ENCODE peak calls at places on chromosomes 3 and 15, in seven cellular contexts. X is endothelial cell, J is lower lobe of right lung, V is BJ, I is nephron progenitor cell, R is GM23338, F is heart left ventricle. A is an unnamed sample.

GRCh38 chr3:59843816-59844215 is 794.0 kb upstream of the CFAP20DC start:
- DNase-seq in X (no peak), J (no peak), R (no peak), F (no peak), I (no peak), V (no peak), A (no peak)

GRCh38 chr3:156518726-156519125 is 36.2 kb downstream of the SSR3 start:
- DNase-seq in R (no peak), I (no peak), X (no peak), V (no peak), J (no peak), F (no peak), A (no peak)

GRCh38 chr15:73753250-73754130 is at the start of gene INSYN1:
- DNase-seq in X (peak), F (peak), I (peak), R (peak), J (no peak), V (no peak), A (no peak)

GRCh38 chr3:13332158-13332557 is 88.0 kb downstream of the NUP210 start:
- DNase-seq in J (no peak), R (no peak), V (no peak), F (no peak), I (no peak), X (no peak), A (peak)

GRCh38 chr3:29972594-29972993 is 633.8 kb upstream of the TGFBR2 start:
- DNase-seq in V (peak), I (no peak), F (no peak), J (no peak), R (peak), X (no peak), A (no peak)

GRCh38 chr15:23877502-23878412 is 190.7 kb upstream of the NDN start:
- DNase-seq in X (peak), R (peak), J (peak), I (peak), V (no peak), F (no peak), A (no peak)

GRCh38 chr3:38725726-38726410 is 76.4 kb upstream of the SCN5A start:
- DNase-seq in R (no peak), J (no peak), X (no peak), I (no peak), F (no peak), V (peak), A (no peak)

GRCh38 chr3:133753107-133753778 is 7.0 kb downstream of the TF start:
- DNase-seq in X (no peak), F (no peak), V (no peak), R (no peak), J (no peak), I (no peak), A (no peak)

GRCh38 chr3:43364926-43365325 is 78.6 kb downstream of the SNRK start:
- DNase-seq in V (no peak), F (no peak), R (no peak), J (no peak), X (no peak), I (no peak), A (no peak)

GRCh38 chr3:15443826-15444524 is 16.6 kb downstream of the EAF1 start:
- DNase-seq in I (no peak), R (no peak), V (no peak), X (no peak), F (no peak), J (no peak), A (no peak)

GRCh38 chr3:190543656-190544055 is 29.8 kb downstream of the IL1RAP start:
- DNase-seq in J (no peak), F (no peak), V (no peak), X (no peak), R (no peak), I (no peak), A (no peak)

GRCh38 chr15:74573987-74574386 is 33.0 kb downstream of the ARID3B start:
- DNase-seq in R (no peak), V (no peak), J (no peak), I (no peak), X (no peak), F (no peak), A (no peak)

GRCh38 chr3:171606151-171606751 is 146.0 kb upstream of the TNIK start:
- DNase-seq in X (no peak), V (no peak), F (no peak), R (no peak), I (no peak), J (no peak), A (no peak)

GRCh38 chr15:57592836-57593420 is 1.2 kb downstream of the MYZAP start:
- DNase-seq in X (no peak), I (no peak), V (no peak), F (no peak), R (no peak), J (no peak), A (no peak)

GRCh38 chr15:35038655-35039534 is 46.2 kb downstream of the NANOGP8 start:
- DNase-seq in F (no peak), R (no peak), V (peak), X (no peak), J (no peak), I (no peak), A (no peak)

GRCh38 chr15:63256433-63256884 is 20.9 kb upstream of the APH1B start:
- DNase-seq in J (no peak), I (no peak), V (no peak), R (peak), F (no peak), X (no peak), A (no peak)

GRCh38 chr3:38458796-38459498 is 5.3 kb downstream of the ACVR2B start:
- DNase-seq in J (peak), F (peak), X (no peak), I (no peak), V (no peak), R (no peak), A (no peak)

GRCh38 chr15:53416219-53416940 is 343.1 kb downstream of the WDR72 start:
- DNase-seq in R (no peak), I (no peak), F (no peak), V (no peak), X (no peak), J (no peak), A (no peak)

GRCh38 chr3:143433787-143434378 is 314.3 kb downstream of the CHST2 start:
- DNase-seq in J (no peak), I (no peak), F (no peak), V (no peak), R (peak), X (no peak), A (no peak)

GRCh38 chr3:8446845-8447244 is 54.8 kb upstream of the LMCD1 start:
- DNase-seq in J (no peak), I (no peak), R (no peak), X (no peak), V (no peak), F (no peak), A (no peak)

GRCh38 chr3:186154641-186155040 is 45.8 kb upstream of the ETV5 start:
- DNase-seq in F (no peak), R (no peak), V (no peak), X (no peak), I (no peak), J (no peak), A (no peak)

GRCh38 chr3:94285874-94286273 is 223.0 kb downstream of the NSUN3 start:
- DNase-seq in R (peak), V (no peak), X (no peak), F (no peak), I (no peak), J (no peak), A (no peak)

GRCh38 chr3:17585561-17586325 is 156.7 kb downstream of the TBC1D5 start:
- DNase-seq in J (no peak), R (no peak), V (no peak), F (no peak), I (no peak), X (no peak), A (no peak)

GRCh38 chr3:113606539-113607218 is 74.3 kb downstream of the SIDT1 start:
- DNase-seq in F (no peak), J (no peak), V (no peak), I (no peak), R (peak), X (no peak), A (peak)

GRCh38 chr3:49124991-49125670 is 4.5 kb upstream of the USP19 start:
- DNase-seq in X (no peak), R (peak), J (no peak), I (peak), V (no peak), F (peak), A (no peak)

GRCh38 chr3:170726976-170727661 is 141.2 kb upstream of the SLC7A14 start:
- DNase-seq in F (no peak), R (no peak), J (no peak), X (no peak), I (no peak), V (no peak), A (no peak)

GRCh38 chr3:97960561-97961275 is 11.5 kb downstream of the RIOX2 start:
- DNase-seq in I (no peak), J (no peak), F (no peak), V (no peak), R (no peak), X (no peak), A (no peak)

GRCh38 chr3:187878776-187879524 is 133.7 kb upstream of the BCL6 start:
- DNase-seq in I (no peak), F (no peak), J (no peak), V (no peak), X (no peak), R (no peak), A (no peak)

GRCh38 chr3:71308836-71309235 is 274.7 kb downstream of the FOXP1 start:
- DNase-seq in F (no peak), X (no peak), V (no peak), J (no peak), I (no peak), R (no peak), A (no peak)

GRCh38 chr3:38084019-38084968 is 45.3 kb downstream of the DLEC1 start:
- DNase-seq in F (no peak), I (peak), R (no peak), V (no peak), J (no peak), X (peak), A (peak)

GRCh38 chr3:115623414-115623868 is at the start of gene GAP43:
- DNase-seq in I (peak), R (peak), V (peak), J (no peak), F (no peak), X (peak), A (no peak)
- TF ChIP-seq CTCF in I (no peak), R (no peak), V (no peak), J (no peak), F (no peak), X (no peak), A (no peak)

DNA sequence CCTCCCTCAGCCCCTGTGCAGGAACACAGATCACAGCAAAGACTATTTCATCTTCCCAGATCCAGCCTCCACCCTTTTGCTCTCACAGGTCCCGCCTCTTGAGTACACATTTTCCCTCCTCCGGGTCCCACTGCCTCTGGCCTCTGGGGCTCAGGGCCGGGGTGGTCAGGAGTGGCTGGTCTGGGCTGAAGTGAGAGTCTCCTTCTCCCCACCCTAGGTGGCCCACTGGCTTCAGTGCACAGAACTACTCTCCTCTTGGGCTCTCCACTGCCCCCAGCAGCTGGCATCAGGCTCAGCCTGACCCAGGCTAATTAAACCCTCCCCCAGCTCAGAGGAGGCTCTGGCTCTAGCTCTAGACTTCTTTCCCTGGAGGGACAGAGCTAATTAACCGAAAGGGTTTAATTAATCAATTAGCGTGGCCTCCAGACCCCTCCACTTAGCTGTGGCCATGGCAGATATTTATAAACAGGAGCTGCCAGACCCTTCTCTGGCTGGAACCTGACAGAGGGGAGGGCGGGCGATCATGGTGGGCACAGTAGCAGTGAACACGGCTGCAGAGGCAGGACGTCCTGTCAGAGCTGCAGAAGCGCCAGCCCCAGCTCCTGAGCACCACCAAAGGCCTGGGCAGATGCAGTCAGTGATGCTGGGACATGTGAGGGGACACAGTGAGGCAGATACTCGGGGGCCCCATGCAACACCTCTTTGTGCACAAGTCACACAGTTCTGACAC is 15.1 kb downstream of the DUSP7 start:
- DNase-seq in I (peak), R (peak), J (no peak), X (no peak), V (no peak), F (no peak), A (no peak)
- TF ChIP-seq CTCF in I (no peak), R (peak), J (no peak), X (no peak), V (peak), F (peak), A (peak)

DNA sequence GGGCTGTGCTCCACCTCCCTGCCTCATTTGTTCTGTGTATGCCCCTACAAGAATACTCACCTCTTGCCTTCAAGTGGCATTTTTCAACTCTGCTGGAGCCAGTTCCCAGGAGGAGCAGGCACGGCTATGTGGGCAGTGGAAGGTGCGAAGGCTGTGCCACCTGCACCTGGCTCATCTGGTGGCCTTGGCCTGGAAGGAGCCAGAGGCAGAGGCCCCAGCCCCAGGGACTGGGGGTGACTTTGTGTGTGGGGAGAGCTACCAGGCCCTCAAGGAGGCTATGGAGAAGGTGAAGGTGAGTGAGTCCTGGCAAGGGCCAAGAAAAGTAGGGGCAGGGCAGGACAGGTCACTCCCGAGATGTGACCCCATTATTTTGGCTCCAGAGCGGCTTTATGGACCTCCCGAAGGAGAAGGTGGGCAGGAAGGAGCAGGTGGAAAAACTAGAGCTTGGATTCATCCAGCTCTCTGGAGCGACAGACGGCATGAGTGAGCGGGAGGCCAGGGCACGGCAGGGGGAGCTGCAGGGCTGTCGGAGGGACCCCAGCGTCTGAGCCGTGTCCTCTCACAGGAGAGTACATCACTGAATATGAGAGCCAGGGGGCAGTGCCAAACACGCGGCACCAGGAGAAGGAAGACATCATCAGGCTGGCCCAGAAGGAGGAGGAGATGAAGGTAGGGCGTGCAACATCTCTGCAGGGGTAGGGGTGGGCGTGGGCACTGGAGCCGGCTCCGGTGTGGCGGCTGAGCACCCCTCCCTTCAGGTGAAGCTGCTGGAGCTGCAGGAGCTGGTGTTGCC is 57.3 kb upstream of the UBE2Q2 start:
- DNase-seq in F (no peak), I (peak), R (peak), J (no peak), V (no peak), X (peak), A (no peak)
- TF ChIP-seq CTCF in F (peak), I (peak), R (peak), J (no peak), V (peak), X (no peak), A (no peak)

GRCh38 chr3:100260081-100260684 is 609 bp upstream of the TBC1D23 start:
- DNase-seq in V (no peak), J (peak), R (peak), F (peak), I (peak), X (peak), A (peak)
- TF ChIP-seq CTCF in V (peak), J (no peak), R (no peak), F (peak), I (no peak), X (no peak), A (no peak)

GRCh38 chr15:36449662-36450145 is 129.7 kb upstream of the CDIN1 start:
- DNase-seq in I (no peak), F (no peak), V (no peak), J (no peak), R (no peak), X (no peak), A (no peak)

GRCh38 chr15:36447373-36447772 is 132.1 kb upstream of the CDIN1 start:
- DNase-seq in X (no peak), F (no peak), J (no peak), V (no peak), R (no peak), I (no peak), A (no peak)

GRCh38 chr15:36448418-36448817 is 131.0 kb upstream of the CDIN1 start:
- DNase-seq in R (no peak), F (no peak), J (no peak), X (no peak), V (no peak), I (no peak), A (no peak)

DNA sequence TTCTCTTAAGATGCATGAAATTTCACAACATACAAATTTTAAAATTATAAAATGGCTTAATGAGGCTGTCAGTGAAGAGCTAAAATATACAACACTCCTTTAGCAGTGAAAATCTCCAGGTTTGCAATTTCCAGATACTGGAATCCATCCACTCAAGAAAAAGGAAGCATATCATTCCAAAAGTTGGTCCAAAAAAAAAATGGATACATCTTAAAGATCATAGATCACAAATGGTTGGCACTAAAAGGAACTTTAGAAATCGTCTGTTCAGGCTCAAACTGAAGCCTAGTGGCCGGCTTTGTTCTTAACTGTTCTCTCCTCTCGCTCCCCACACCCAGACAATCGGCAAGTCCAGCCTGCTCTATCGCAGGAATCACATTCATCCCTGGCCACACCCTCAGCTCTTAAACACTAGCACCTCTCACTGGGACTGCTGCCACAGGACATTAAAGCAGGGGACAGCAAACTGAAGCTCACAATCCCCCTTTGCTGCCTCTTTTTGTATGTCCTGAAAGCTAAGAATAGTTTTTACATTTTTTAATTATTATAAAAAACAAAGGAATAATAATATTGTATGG is 130.3 kb upstream of the CDIN1 start:
- DNase-seq in I (no peak), R (peak), F (no peak), X (no peak), V (no peak), J (no peak), A (no peak)
- TF ChIP-seq CTCF in I (no peak), R (peak), F (no peak), X (no peak), V (no peak), J (no peak), A (no peak)

GRCh38 chr15:94526071-94526689 is 294.8 kb downstream of the MCTP2 start:
- DNase-seq in R (peak), J (no peak), V (no peak), X (peak), I (no peak), F (no peak), A (no peak)
- TF ChIP-seq CTCF in R (peak), J (peak), V (peak), X (peak), I (peak), F (peak), A (peak)

DNA sequence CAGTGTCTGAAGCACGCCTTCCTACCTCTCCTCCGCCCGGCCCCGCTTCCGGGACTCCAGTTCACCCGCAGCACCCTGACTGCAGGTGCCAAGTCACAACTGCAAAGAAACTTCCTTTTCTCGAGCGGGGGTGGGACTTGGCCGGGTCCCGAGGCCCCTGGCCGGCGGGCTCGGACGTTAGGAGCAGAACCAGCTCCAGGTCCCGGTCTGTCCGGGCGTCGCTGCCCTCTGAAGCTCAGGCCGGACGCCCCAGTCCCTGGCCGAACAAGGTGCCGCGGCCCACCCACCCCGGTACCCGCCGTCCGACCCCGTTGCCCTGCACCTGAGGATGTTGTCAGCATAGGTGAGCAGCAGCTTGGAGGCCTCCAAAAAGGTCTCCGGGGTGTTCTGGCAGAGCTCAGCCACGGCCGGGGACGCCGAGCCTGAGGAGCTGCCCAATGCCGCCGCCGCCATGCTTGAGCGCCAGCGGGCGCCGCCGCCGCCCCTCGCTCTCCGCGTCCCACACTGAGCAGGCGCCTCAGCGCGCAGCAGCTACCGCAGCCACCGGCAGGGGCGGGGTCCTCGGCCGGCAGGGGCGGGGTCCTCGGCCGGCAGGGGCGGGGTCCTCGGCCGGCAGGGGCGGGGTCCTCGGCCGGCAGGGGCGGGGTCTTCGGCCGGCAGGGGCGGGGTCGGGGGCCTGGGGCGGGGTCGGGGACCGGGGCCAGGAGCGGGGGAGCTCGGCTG is at the start of gene NGLY1:
- DNase-seq in R (peak), J (peak), X (peak), V (no peak), F (peak), I (peak), A (peak)
- TF ChIP-seq CTCF in R (no peak), J (no peak), X (peak), V (no peak), F (peak), I (no peak), A (no peak)